ENCODE peak calls at places on chromosomes 7 and 10, in nine cellular contexts. A, K, G, Z, V, E, O, J and R are unnamed samples.

GRCh38 chr7:12728192-12728538 is 40.7 kb downstream of the ARL4A start:
- DNase-seq in Z (no peak), V (no peak), G (no peak), K (no peak), A (no peak), J (no peak), E (no peak), O (peak; percentile 95), R (no peak)

GRCh38 chr10:132869621-132870020 is 72.7 kb downstream of the CFAP46 start:
- DNase-seq in A (no peak), E (peak; percentile 29), O (no peak), G (peak; percentile 48), V (no peak), Z (peak; percentile 3), K (no peak), J (no peak), R (no peak)

GRCh38 chr7:43653466-43653865 is 70.6 kb downstream of the STK17A start:
- DNase-seq in J (no peak), O (no peak), E (no peak), K (no peak), V (no peak), A (no peak), Z (no peak), G (no peak), R (no peak)

GRCh38 chr7:101924171-101924570 is 106.7 kb downstream of the CUX1 start:
- DNase-seq in Z (no peak), A (no peak), J (peak; percentile 66), E (peak; percentile 17), K (no peak), V (no peak), G (no peak), O (peak; percentile 42), R (no peak)

GRCh38 chr10:46265981-46266505 is 20.8 kb upstream of the ANTXRL start:
- DNase-seq in J (no peak), E (peak; percentile 76), A (no peak), G (no peak), V (no peak), Z (no peak), K (no peak), O (no peak), R (no peak)

GRCh38 chr7:156651472-156651871 is 10.9 kb downstream of the RNF32 start:
- DNase-seq in K (no peak), A (no peak), E (no peak), Z (no peak), O (no peak), G (no peak), J (no peak), V (no peak), R (no peak)

GRCh38 chr7:919924-920341 is 34.5 kb downstream of the ADAP1 start:
- DNase-seq in J (no peak), A (no peak), Z (peak; percentile 71), G (peak; percentile 37), V (no peak), K (no peak), E (peak; percentile 72), O (no peak), R (no peak)

GRCh38 chr7:70266186-70266585 is 667.9 kb downstream of the AUTS2 start:
- DNase-seq in E (no peak), G (no peak), V (no peak), Z (no peak), O (no peak), A (no peak), J (no peak), K (no peak), R (no peak)

GRCh38 chr7:130838738-130839137 is 104.7 kb upstream of the KLF14 start:
- DNase-seq in J (peak; percentile 91), V (no peak), K (peak; percentile 31), Z (no peak), G (no peak), A (peak; percentile 15), O (peak; percentile 62), E (no peak), R (no peak)

GRCh38 chr7:54397836-54398612 is 144.2 kb upstream of the VSTM2A start:
- DNase-seq in E (no peak), K (no peak), J (no peak), V (no peak), O (no peak), G (no peak), Z (no peak), A (no peak), R (no peak)

GRCh38 chr7:127589901-127590300 is 1.7 kb downstream of the ARF5 start:
- DNase-seq in Z (no peak), E (no peak), K (no peak), V (no peak), G (no peak), O (no peak), A (no peak), J (no peak), R (no peak)

GRCh38 chr7:127588019-127588696 is at the start of gene ARF5:
- DNase-seq in K (peak; percentile 94), Z (peak; percentile 93), J (peak; percentile 49), G (peak; percentile 91), O (peak; percentile 90), E (peak; percentile 98), V (peak; percentile 60), A (no peak), R (peak; percentile 97)

GRCh38 chr7:127591189-127591588 is 2.3 kb upstream of the FSCN3 start:
- DNase-seq in K (no peak), O (no peak), E (no peak), Z (no peak), J (no peak), A (no peak), G (no peak), V (no peak), R (no peak)

GRCh38 chr7:127587663-127588018 is 570 bp upstream of the ARF5 start:
- DNase-seq in K (no peak), A (no peak), E (peak; percentile 89), G (peak; percentile 74), J (no peak), Z (peak; percentile 20), O (no peak), V (no peak), R (no peak)

DNA sequence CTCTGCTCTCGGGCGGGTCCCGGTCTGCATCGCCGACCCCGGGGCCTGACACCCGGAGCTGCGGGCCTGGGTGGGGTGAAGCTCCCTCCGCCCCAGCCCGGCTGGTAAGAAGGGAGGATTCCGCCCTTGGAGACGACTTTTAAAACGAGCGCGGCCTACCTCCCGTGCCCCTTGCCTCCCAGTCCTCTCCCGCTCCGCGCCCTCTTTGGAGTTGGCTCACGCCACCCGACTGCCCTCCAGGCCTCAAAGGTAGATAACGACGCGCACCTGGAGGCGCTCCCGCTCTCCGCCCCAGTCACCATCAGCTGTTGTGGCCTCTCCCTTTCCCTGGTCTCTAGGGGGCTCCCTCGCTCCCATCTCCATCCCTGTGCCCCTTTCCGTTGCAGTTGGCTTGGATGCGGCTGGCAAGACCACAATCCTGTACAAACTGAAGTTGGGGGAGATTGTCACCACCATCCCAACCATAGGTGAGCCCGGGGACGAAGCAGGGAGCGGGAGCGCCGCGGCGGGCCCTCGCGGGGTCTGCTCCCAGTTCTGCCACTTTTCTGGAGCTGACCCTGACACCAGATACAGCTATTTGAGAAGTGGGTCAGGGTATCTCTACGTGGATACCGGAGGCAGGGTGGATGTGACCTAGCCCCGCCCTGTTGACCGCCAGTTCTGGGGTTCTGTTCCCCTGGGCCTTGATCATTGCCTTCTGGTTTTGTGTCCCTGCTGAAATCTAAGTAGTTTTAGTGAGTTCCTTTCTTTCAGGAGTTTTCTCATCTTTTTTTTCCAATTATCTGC is 679 bp downstream of the ARF5 start:
- DNase-seq in O (peak; percentile 64), J (peak; percentile 29), Z (peak; percentile 58), E (no peak), V (peak; percentile 50), K (no peak), G (peak; percentile 77), A (no peak), R (peak; percentile 49)
- TF ChIP-seq POLR2AphosphoS5 in O (no peak), J (no peak), Z (no peak), E (no peak), V (no peak), K (no peak), G (no peak), A (no peak), R (no peak)

GRCh38 chr10:100826983-100827818 is 81.8 kb downstream of the PAX2 start:
- DNase-seq in Z (peak; percentile 23), J (peak; percentile 56), A (no peak), E (peak; percentile 85), V (no peak), O (no peak), G (no peak), K (no peak), R (peak; percentile 56)
- TF ChIP-seq POLR2A in Z (no peak), J (no peak), A (no peak), E (no peak), V (no peak), O (no peak), G (no peak), K (no peak), R (no peak)

GRCh38 chr7:64998865-64999164 is 7.7 kb downstream of the ERV3-1 start:
- DNase-seq in A (no peak), J (no peak), Z (no peak), E (no peak), V (no peak), K (no peak), G (no peak), O (no peak), R (no peak)

GRCh38 chr7:64997164-64997908 is 6.5 kb upstream of the ZNF117 start:
- DNase-seq in G (no peak), E (no peak), Z (no peak), A (no peak), J (no peak), O (no peak), K (no peak), V (no peak), R (no peak)

GRCh38 chr7:64999165-65000004 is 7.1 kb downstream of the ERV3-1 start:
- DNase-seq in K (no peak), E (peak; percentile 80), V (peak; percentile 98), J (no peak), G (no peak), O (peak; percentile 82), Z (no peak), A (peak; percentile 19), R (no peak)

GRCh38 chr7:64996305-64996704 is 5.5 kb upstream of the ZNF117 start:
- DNase-seq in E (no peak), K (no peak), G (no peak), O (no peak), Z (no peak), V (no peak), A (no peak), J (no peak), R (no peak)

DNA sequence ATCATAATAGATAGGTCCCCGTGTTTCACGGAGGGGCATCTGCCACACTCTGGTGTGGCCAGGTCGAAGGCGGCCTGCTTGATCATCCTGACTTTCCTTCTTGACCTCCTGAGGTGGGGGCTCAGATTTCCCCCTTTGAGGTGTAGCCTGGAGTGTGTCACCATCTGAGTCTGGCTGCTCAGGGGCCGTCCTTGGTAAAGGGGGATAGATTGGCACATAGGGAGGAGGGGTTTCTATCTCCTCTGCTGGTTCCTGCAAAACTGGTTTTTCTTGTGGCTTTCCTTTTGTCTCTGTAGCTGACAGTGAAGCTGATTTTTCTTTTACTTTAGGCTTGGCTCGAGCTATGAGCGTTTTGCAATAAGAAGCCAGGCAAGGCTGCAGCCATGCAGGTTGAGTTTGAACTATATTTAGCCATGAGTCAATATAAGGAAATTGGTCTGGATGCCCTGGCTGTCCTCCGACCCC is 7.1 kb upstream of the ZNF117 start:
- DNase-seq in G (no peak), E (no peak), V (no peak), K (no peak), Z (no peak), O (no peak), A (no peak), J (no peak), R (no peak)
- TF ChIP-seq POLR2AphosphoS5 in G (peak; percentile 20), E (no peak), V (peak; percentile 21), K (no peak), Z (no peak), O (no peak), A (no peak), J (no peak), R (no peak)

GRCh38 chr7:73718905-73719805 is at the start of gene STX1A:
- DNase-seq in G (no peak), J (no peak), E (peak; percentile 93), O (peak; percentile 55), V (peak; percentile 40), K (peak; percentile 89), A (no peak), Z (peak; percentile 76), R (peak; percentile 89)
- TF ChIP-seq POLR2A in G (no peak), J (peak; percentile 28), E (no peak), O (peak; percentile 77), V (peak; percentile 67), K (peak; percentile 24), A (peak; percentile 62), Z (no peak), R (no peak)